ENCODE peak calls at places on chromosomes 13 and 19, in ten cellular contexts. One of them, this sample, is unnamed.

GRCh38 chr19:39679791-39680168 is 24.1 kb downstream of the LGALS16 start:
- DNase-seq in neural crest cell: no peak
- DNase-seq in psoas muscle: no peak
- DNase-seq in brain microvascular endothelial cell: no peak
- DNase-seq in tibial nerve: no peak
- DNase-seq in epithelial cell of esophagus: no peak
- DNase-seq in left ventricle myocardium inferior: no peak
- DNase-seq in RWPE1: no peak
- DNase-seq in Calu3: no peak
- DNase-seq in nephron progenitor cell: no peak
- DNase-seq in this sample: no peak

GRCh38 chr13:106373304-106373988 is 162.0 kb downstream of the EFNB2 start:
- DNase-seq in psoas muscle: no peak
- DNase-seq in brain microvascular endothelial cell: no peak
- DNase-seq in nephron progenitor cell: peak
- DNase-seq in RWPE1: no peak
- DNase-seq in Calu3: no peak
- DNase-seq in left ventricle myocardium inferior: no peak
- DNase-seq in epithelial cell of esophagus: no peak
- DNase-seq in neural crest cell: no peak
- DNase-seq in tibial nerve: no peak
- DNase-seq in this sample: no peak

GRCh38 chr19:48558018-48558684 is 6.2 kb downstream of the SULT2B1 start:
- DNase-seq in tibial nerve: no peak
- DNase-seq in RWPE1: no peak
- DNase-seq in left ventricle myocardium inferior: no peak
- DNase-seq in nephron progenitor cell: peak
- DNase-seq in epithelial cell of esophagus: peak
- DNase-seq in Calu3: peak
- DNase-seq in psoas muscle: peak
- DNase-seq in brain microvascular endothelial cell: peak
- DNase-seq in neural crest cell: no peak
- DNase-seq in this sample: no peak

GRCh38 chr19:47419789-47420188 is 462 bp upstream of the MEIS3 start:
- DNase-seq in Calu3: no peak
- DNase-seq in nephron progenitor cell: peak
- DNase-seq in brain microvascular endothelial cell: no peak
- DNase-seq in epithelial cell of esophagus: no peak
- DNase-seq in tibial nerve: no peak
- DNase-seq in left ventricle myocardium inferior: no peak
- DNase-seq in neural crest cell: no peak
- DNase-seq in RWPE1: no peak
- DNase-seq in psoas muscle: no peak
- DNase-seq in this sample: no peak

GRCh38 chr19:7251502-7251901 is 42.7 kb downstream of the INSR start:
- DNase-seq in psoas muscle: no peak
- DNase-seq in neural crest cell: no peak
- DNase-seq in epithelial cell of esophagus: no peak
- DNase-seq in Calu3: no peak
- DNase-seq in left ventricle myocardium inferior: no peak
- DNase-seq in brain microvascular endothelial cell: no peak
- DNase-seq in nephron progenitor cell: no peak
- DNase-seq in RWPE1: no peak
- DNase-seq in tibial nerve: no peak
- DNase-seq in this sample: no peak

GRCh38 chr19:16714702-16715294 is 4.8 kb upstream of the NWD1 start:
- DNase-seq in epithelial cell of esophagus: peak
- DNase-seq in RWPE1: peak
- DNase-seq in neural crest cell: peak
- DNase-seq in brain microvascular endothelial cell: peak
- DNase-seq in left ventricle myocardium inferior: peak
- DNase-seq in Calu3: peak
- DNase-seq in psoas muscle: peak
- DNase-seq in nephron progenitor cell: peak
- DNase-seq in tibial nerve: peak
- DNase-seq in this sample: peak

GRCh38 chr13:77537302-77537919 is 1.9 kb downstream of the SCEL start:
- DNase-seq in nephron progenitor cell: no peak
- DNase-seq in brain microvascular endothelial cell: no peak
- DNase-seq in tibial nerve: no peak
- DNase-seq in psoas muscle: no peak
- DNase-seq in Calu3: no peak
- DNase-seq in RWPE1: peak
- DNase-seq in epithelial cell of esophagus: peak
- DNase-seq in neural crest cell: no peak
- DNase-seq in left ventricle myocardium inferior: no peak
- DNase-seq in this sample: peak

GRCh38 chr13:62137629-62138405 is 722.2 kb upstream of the PCDH20 start:
- DNase-seq in Calu3: no peak
- DNase-seq in psoas muscle: no peak
- DNase-seq in epithelial cell of esophagus: no peak
- DNase-seq in RWPE1: no peak
- DNase-seq in nephron progenitor cell: no peak
- DNase-seq in tibial nerve: no peak
- DNase-seq in left ventricle myocardium inferior: no peak
- DNase-seq in neural crest cell: no peak
- DNase-seq in brain microvascular endothelial cell: no peak
- DNase-seq in this sample: no peak

GRCh38 chr19:283395-283794 is 7.8 kb downstream of the PLPP2 start:
- DNase-seq in tibial nerve: no peak
- DNase-seq in nephron progenitor cell: no peak
- DNase-seq in neural crest cell: no peak
- DNase-seq in epithelial cell of esophagus: no peak
- DNase-seq in Calu3: no peak
- DNase-seq in RWPE1: no peak
- DNase-seq in left ventricle myocardium inferior: no peak
- DNase-seq in brain microvascular endothelial cell: no peak
- DNase-seq in psoas muscle: no peak
- DNase-seq in this sample: no peak

GRCh38 chr13:24215732-24216131 is 55.2 kb downstream of the SPATA13 start:
- DNase-seq in neural crest cell: no peak
- DNase-seq in tibial nerve: no peak
- DNase-seq in psoas muscle: no peak
- DNase-seq in brain microvascular endothelial cell: no peak
- DNase-seq in left ventricle myocardium inferior: peak
- DNase-seq in epithelial cell of esophagus: peak
- DNase-seq in nephron progenitor cell: no peak
- DNase-seq in Calu3: no peak
- DNase-seq in RWPE1: no peak
- DNase-seq in this sample: no peak

GRCh38 chr19:49801966-49802661 is 11.0 kb downstream of the FUZ start:
- DNase-seq in epithelial cell of esophagus: peak
- DNase-seq in brain microvascular endothelial cell: peak
- DNase-seq in Calu3: no peak
- DNase-seq in nephron progenitor cell: peak
- DNase-seq in neural crest cell: peak
- DNase-seq in RWPE1: no peak
- DNase-seq in left ventricle myocardium inferior: peak
- DNase-seq in tibial nerve: peak
- DNase-seq in psoas muscle: peak
- DNase-seq in this sample: peak

DNA sequence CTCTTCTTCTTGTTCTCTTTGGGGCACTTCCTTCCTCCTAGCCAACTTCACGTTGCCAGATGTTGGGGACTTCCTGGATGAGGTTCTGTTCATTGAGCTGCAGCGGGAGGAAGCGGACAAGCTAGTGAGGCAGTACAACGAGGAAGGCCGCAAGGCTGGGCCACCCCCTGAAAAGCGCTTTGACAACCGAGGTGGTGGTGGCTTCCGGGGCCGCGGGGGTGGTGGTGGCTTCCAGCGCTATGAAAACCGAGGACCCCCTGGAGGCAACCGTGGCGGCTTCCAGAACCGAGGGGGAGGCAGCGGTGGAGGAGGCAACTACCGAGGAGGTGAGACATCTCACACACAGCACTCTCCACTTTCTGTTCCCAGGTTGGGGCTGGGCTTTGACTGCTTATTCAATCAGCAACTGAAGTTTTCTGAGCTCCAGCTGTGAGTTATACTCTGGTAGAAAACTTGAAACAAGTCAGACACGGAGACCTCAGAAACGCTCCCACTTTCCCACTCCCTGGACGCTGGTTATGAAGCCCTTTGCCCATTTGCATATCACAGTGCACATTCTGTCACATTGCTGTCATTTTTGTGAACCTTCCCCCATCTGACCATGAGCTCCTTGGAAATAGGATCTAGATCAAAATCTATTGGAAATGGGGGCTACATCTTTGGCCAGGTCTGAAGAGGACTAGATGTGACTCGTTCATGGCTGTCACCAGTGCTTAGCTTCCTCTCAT is 7.2 kb upstream of the CCDC97 start:
- DNase-seq in brain microvascular endothelial cell: no peak
- DNase-seq in tibial nerve: no peak
- DNase-seq in Calu3: no peak
- DNase-seq in left ventricle myocardium inferior: no peak
- DNase-seq in nephron progenitor cell: no peak
- DNase-seq in epithelial cell of esophagus: no peak
- DNase-seq in psoas muscle: no peak
- DNase-seq in RWPE1: no peak
- DNase-seq in neural crest cell: no peak
- DNase-seq in this sample: no peak
- TF ChIP-seq CTCF in brain microvascular endothelial cell: no peak
- TF ChIP-seq CTCF in tibial nerve: no peak
- TF ChIP-seq CTCF in Calu3: no peak
- TF ChIP-seq CTCF in left ventricle myocardium inferior: no peak
- TF ChIP-seq CTCF in nephron progenitor cell: no peak
- TF ChIP-seq CTCF in epithelial cell of esophagus: no peak
- TF ChIP-seq CTCF in psoas muscle: no peak
- TF ChIP-seq CTCF in RWPE1: no peak
- TF ChIP-seq CTCF in neural crest cell: no peak
- TF ChIP-seq CTCF in this sample: no peak

GRCh38 chr19:44499559-44499958 is 763 bp downstream of the ZNF180 start:
- DNase-seq in tibial nerve: no peak
- DNase-seq in epithelial cell of esophagus: no peak
- DNase-seq in nephron progenitor cell: no peak
- DNase-seq in left ventricle myocardium inferior: no peak
- DNase-seq in brain microvascular endothelial cell: no peak
- DNase-seq in psoas muscle: no peak
- DNase-seq in neural crest cell: no peak
- DNase-seq in RWPE1: no peak
- DNase-seq in Calu3: no peak
- DNase-seq in this sample: no peak

GRCh38 chr19:44496711-44497110 is 3.6 kb downstream of the ZNF180 start:
- DNase-seq in Calu3: no peak
- DNase-seq in nephron progenitor cell: no peak
- DNase-seq in RWPE1: no peak
- DNase-seq in brain microvascular endothelial cell: no peak
- DNase-seq in epithelial cell of esophagus: no peak
- DNase-seq in tibial nerve: no peak
- DNase-seq in neural crest cell: no peak
- DNase-seq in left ventricle myocardium inferior: no peak
- DNase-seq in psoas muscle: no peak
- DNase-seq in this sample: no peak

GRCh38 chr19:44498988-44499387 is 1.3 kb downstream of the ZNF180 start:
- DNase-seq in psoas muscle: no peak
- DNase-seq in nephron progenitor cell: no peak
- DNase-seq in brain microvascular endothelial cell: no peak
- DNase-seq in tibial nerve: no peak
- DNase-seq in left ventricle myocardium inferior: no peak
- DNase-seq in RWPE1: no peak
- DNase-seq in Calu3: no peak
- DNase-seq in epithelial cell of esophagus: no peak
- DNase-seq in neural crest cell: no peak
- DNase-seq in this sample: no peak

DNA sequence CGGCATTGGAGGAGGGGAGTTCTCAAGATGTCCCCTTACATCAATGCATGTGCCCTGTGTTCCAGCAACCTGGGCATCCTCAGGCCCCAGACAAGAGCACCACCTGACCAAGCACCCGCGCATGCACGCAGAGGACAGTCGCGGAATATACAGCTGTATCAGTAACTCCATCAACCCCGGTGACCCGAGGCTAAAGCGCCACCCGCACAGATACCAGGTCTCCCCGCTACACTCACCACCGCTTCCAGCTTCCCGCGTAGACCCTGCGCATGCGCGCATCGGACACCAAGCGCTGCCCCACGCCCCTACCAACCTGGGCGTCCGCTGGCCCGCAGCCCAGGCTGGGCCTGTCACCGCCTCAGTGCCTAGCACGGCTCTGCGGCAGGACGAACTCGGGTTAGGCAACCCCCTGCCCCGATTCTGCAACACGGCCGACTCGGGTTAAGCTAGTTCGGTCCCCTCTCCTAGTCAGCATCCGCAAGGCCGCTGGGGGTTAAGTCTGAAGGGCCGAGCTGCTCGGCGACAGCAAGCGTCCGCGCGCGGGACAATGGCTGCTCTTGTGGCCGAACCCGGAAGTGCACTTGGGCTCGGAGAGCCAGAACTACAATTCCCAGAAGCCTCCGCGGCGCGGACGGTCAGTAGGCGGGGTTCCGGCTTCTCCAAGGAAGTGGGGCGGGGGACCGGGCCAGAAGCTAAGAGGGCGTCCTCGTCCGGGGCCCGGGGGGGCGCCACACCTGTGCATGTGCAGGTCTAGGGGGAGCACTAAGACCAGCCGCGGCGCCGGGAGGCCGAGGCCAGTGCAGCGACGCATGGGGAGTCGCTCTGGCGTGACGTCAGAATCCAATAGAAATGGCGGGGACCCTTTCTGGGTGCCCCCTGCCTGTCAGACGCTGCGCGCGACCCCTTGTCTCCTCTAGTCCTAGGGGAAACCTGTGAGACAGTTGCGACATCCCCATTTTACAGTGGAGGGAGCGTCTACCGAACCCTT is at the start of gene ZNF180:
- DNase-seq in Calu3: peak
- DNase-seq in RWPE1: peak
- DNase-seq in neural crest cell: peak
- DNase-seq in tibial nerve: peak
- DNase-seq in epithelial cell of esophagus: peak
- DNase-seq in nephron progenitor cell: peak
- DNase-seq in brain microvascular endothelial cell: peak
- DNase-seq in left ventricle myocardium inferior: peak
- DNase-seq in psoas muscle: peak
- DNase-seq in this sample: peak
- TF ChIP-seq CTCF in Calu3: peak
- TF ChIP-seq CTCF in RWPE1: peak
- TF ChIP-seq CTCF in neural crest cell: peak
- TF ChIP-seq CTCF in tibial nerve: peak
- TF ChIP-seq CTCF in epithelial cell of esophagus: peak
- TF ChIP-seq CTCF in nephron progenitor cell: peak
- TF ChIP-seq CTCF in brain microvascular endothelial cell: peak
- TF ChIP-seq CTCF in left ventricle myocardium inferior: peak
- TF ChIP-seq CTCF in psoas muscle: peak
- TF ChIP-seq CTCF in this sample: peak

GRCh38 chr13:94470126-94470525 is 9.4 kb downstream of the DCT start:
- DNase-seq in psoas muscle: no peak
- DNase-seq in RWPE1: no peak
- DNase-seq in nephron progenitor cell: no peak
- DNase-seq in tibial nerve: no peak
- DNase-seq in left ventricle myocardium inferior: no peak
- DNase-seq in neural crest cell: no peak
- DNase-seq in brain microvascular endothelial cell: no peak
- DNase-seq in Calu3: no peak
- DNase-seq in epithelial cell of esophagus: no peak
- DNase-seq in this sample: no peak
- TF ChIP-seq CTCF in psoas muscle: no peak
- TF ChIP-seq CTCF in RWPE1: no peak
- TF ChIP-seq CTCF in nephron progenitor cell: no peak
- TF ChIP-seq CTCF in tibial nerve: no peak
- TF ChIP-seq CTCF in left ventricle myocardium inferior: no peak
- TF ChIP-seq CTCF in neural crest cell: no peak
- TF ChIP-seq CTCF in brain microvascular endothelial cell: no peak
- TF ChIP-seq CTCF in Calu3: no peak
- TF ChIP-seq CTCF in epithelial cell of esophagus: no peak
- TF ChIP-seq CTCF in this sample: no peak

GRCh38 chr19:9881720-9882119 is 46.6 kb downstream of the PIN1 start:
- DNase-seq in RWPE1: peak
- DNase-seq in nephron progenitor cell: no peak
- DNase-seq in psoas muscle: no peak
- DNase-seq in epithelial cell of esophagus: peak
- DNase-seq in brain microvascular endothelial cell: no peak
- DNase-seq in neural crest cell: no peak
- DNase-seq in tibial nerve: no peak
- DNase-seq in left ventricle myocardium inferior: no peak
- DNase-seq in Calu3: peak
- DNase-seq in this sample: peak
- TF ChIP-seq CTCF in RWPE1: no peak
- TF ChIP-seq CTCF in nephron progenitor cell: no peak
- TF ChIP-seq CTCF in psoas muscle: no peak
- TF ChIP-seq CTCF in epithelial cell of esophagus: no peak
- TF ChIP-seq CTCF in brain microvascular endothelial cell: no peak
- TF ChIP-seq CTCF in neural crest cell: no peak
- TF ChIP-seq CTCF in tibial nerve: no peak
- TF ChIP-seq CTCF in left ventricle myocardium inferior: no peak
- TF ChIP-seq CTCF in Calu3: no peak
- TF ChIP-seq CTCF in this sample: no peak